ENCODE peak calls at places on chromosomes 2 and 18, in four cellular contexts. One of them, this sample, is unnamed.

GRCh38 chr18:61935362-61935761 is 42.6 kb upstream of the RNF152 start:
- DNase-seq in substantia nigra: no peak
- DNase-seq in foreskin melanocyte: no peak
- DNase-seq in activated CD4-positive, alpha-beta T cell treated with anti-CD3 and anti-CD28 coated beads, Interleukin-2, amount 50 U/mL, for 1 hour: no peak
- DNase-seq in this sample: no peak

GRCh38 chr2:239290618-239291504 is 110.0 kb downstream of the HDAC4 start:
- DNase-seq in substantia nigra: peak
- DNase-seq in foreskin melanocyte: no peak
- DNase-seq in activated CD4-positive, alpha-beta T cell treated with anti-CD3 and anti-CD28 coated beads, Interleukin-2, amount 50 U/mL, for 1 hour: no peak
- DNase-seq in this sample: no peak

GRCh38 chr2:113081458-113082210 is 13.9 kb downstream of the IL1F10 start:
- DNase-seq in substantia nigra: no peak
- DNase-seq in foreskin melanocyte: no peak
- DNase-seq in activated CD4-positive, alpha-beta T cell treated with anti-CD3 and anti-CD28 coated beads, Interleukin-2, amount 50 U/mL, for 1 hour: no peak
- DNase-seq in this sample: no peak

GRCh38 chr18:3653859-3654441 is 204.0 kb downstream of the TGIF1 start:
- DNase-seq in substantia nigra: no peak
- DNase-seq in foreskin melanocyte: no peak
- DNase-seq in activated CD4-positive, alpha-beta T cell treated with anti-CD3 and anti-CD28 coated beads, Interleukin-2, amount 50 U/mL, for 1 hour: no peak
- DNase-seq in this sample: no peak

GRCh38 chr18:8835556-8835955 is 130.2 kb downstream of the MTCL1 start:
- DNase-seq in substantia nigra: no peak
- DNase-seq in foreskin melanocyte: peak
- DNase-seq in activated CD4-positive, alpha-beta T cell treated with anti-CD3 and anti-CD28 coated beads, Interleukin-2, amount 50 U/mL, for 1 hour: no peak
- DNase-seq in this sample: no peak

GRCh38 chr18:22977847-22978701 is 44.9 kb downstream of the RBBP8 start:
- DNase-seq in substantia nigra: no peak
- DNase-seq in foreskin melanocyte: peak
- DNase-seq in activated CD4-positive, alpha-beta T cell treated with anti-CD3 and anti-CD28 coated beads, Interleukin-2, amount 50 U/mL, for 1 hour: no peak
- DNase-seq in this sample: no peak

GRCh38 chr2:127695491-127696472 is 5.5 kb upstream of the SFT2D3 start:
- DNase-seq in substantia nigra: peak
- DNase-seq in foreskin melanocyte: no peak
- DNase-seq in activated CD4-positive, alpha-beta T cell treated with anti-CD3 and anti-CD28 coated beads, Interleukin-2, amount 50 U/mL, for 1 hour: peak
- DNase-seq in this sample: peak

GRCh38 chr18:56276466-56276865 is 361.9 kb downstream of the TXNL1 start:
- DNase-seq in substantia nigra: no peak
- DNase-seq in foreskin melanocyte: no peak
- DNase-seq in activated CD4-positive, alpha-beta T cell treated with anti-CD3 and anti-CD28 coated beads, Interleukin-2, amount 50 U/mL, for 1 hour: no peak
- DNase-seq in this sample: no peak

GRCh38 chr2:159010963-159011362 is 42.5 kb downstream of the TANC1 start:
- DNase-seq in substantia nigra: no peak
- DNase-seq in foreskin melanocyte: no peak
- DNase-seq in activated CD4-positive, alpha-beta T cell treated with anti-CD3 and anti-CD28 coated beads, Interleukin-2, amount 50 U/mL, for 1 hour: no peak
- DNase-seq in this sample: no peak

GRCh38 chr2:178418426-178418825 is 32.5 kb downstream of the PRKRA start:
- DNase-seq in substantia nigra: no peak
- DNase-seq in foreskin melanocyte: no peak
- DNase-seq in activated CD4-positive, alpha-beta T cell treated with anti-CD3 and anti-CD28 coated beads, Interleukin-2, amount 50 U/mL, for 1 hour: no peak
- DNase-seq in this sample: no peak

GRCh38 chr2:152925540-152926448 is 207.4 kb downstream of the ARL6IP6 start:
- DNase-seq in substantia nigra: peak
- DNase-seq in foreskin melanocyte: peak
- DNase-seq in activated CD4-positive, alpha-beta T cell treated with anti-CD3 and anti-CD28 coated beads, Interleukin-2, amount 50 U/mL, for 1 hour: peak
- DNase-seq in this sample: no peak

GRCh38 chr18:4106407-4107033 is 348.6 kb downstream of the DLGAP1 start:
- DNase-seq in substantia nigra: peak
- DNase-seq in foreskin melanocyte: peak
- DNase-seq in activated CD4-positive, alpha-beta T cell treated with anti-CD3 and anti-CD28 coated beads, Interleukin-2, amount 50 U/mL, for 1 hour: peak
- DNase-seq in this sample: peak

GRCh38 chr2:29042581-29043075 is 31.7 kb downstream of the PCARE start:
- DNase-seq in substantia nigra: no peak
- DNase-seq in foreskin melanocyte: no peak
- DNase-seq in activated CD4-positive, alpha-beta T cell treated with anti-CD3 and anti-CD28 coated beads, Interleukin-2, amount 50 U/mL, for 1 hour: no peak
- DNase-seq in this sample: no peak

GRCh38 chr2:140063356-140063755 is 1283.2 kb upstream of the NXPH2 start:
- DNase-seq in substantia nigra: no peak
- DNase-seq in foreskin melanocyte: no peak
- DNase-seq in activated CD4-positive, alpha-beta T cell treated with anti-CD3 and anti-CD28 coated beads, Interleukin-2, amount 50 U/mL, for 1 hour: no peak
- DNase-seq in this sample: no peak

GRCh38 chr18:70459251-70459650 is 170.4 kb downstream of the SOCS6 start:
- DNase-seq in substantia nigra: no peak
- DNase-seq in foreskin melanocyte: no peak
- DNase-seq in activated CD4-positive, alpha-beta T cell treated with anti-CD3 and anti-CD28 coated beads, Interleukin-2, amount 50 U/mL, for 1 hour: no peak
- DNase-seq in this sample: no peak

This sample was measured in central memory CD4-positive, alpha-beta T cell.